ENCODE peak calls at places on chromosomes 5 and 9, in four cellular contexts. One of them, this sample, is unnamed.

GRCh38 chr5:143118222-143118621 is 285.3 kb downstream of the NR3C1 start:
- DNase-seq in central memory CD4-positive, alpha-beta T cell: no peak
- DNase-seq in stimulated activated CD4-positive, alpha-beta T cell treated with anti-CD3 and anti-CD28 coated beads, Interleukin-12 subunit alpha, Interleukin-12 subunit beta, amount 100 ng/mL, for 24 hours: no peak
- DNase-seq in activated gamma-delta T cell treated with Interleukin-2 at 50 U/mL for 16 hours: no peak
- DNase-seq in this sample: no peak

GRCh38 chr5:149865746-149866145 is 78.8 kb downstream of the PDE6A start:
- DNase-seq in central memory CD4-positive, alpha-beta T cell: no peak
- DNase-seq in stimulated activated CD4-positive, alpha-beta T cell treated with anti-CD3 and anti-CD28 coated beads, Interleukin-12 subunit alpha, Interleukin-12 subunit beta, amount 100 ng/mL, for 24 hours: no peak
- DNase-seq in activated gamma-delta T cell treated with Interleukin-2 at 50 U/mL for 16 hours: no peak
- DNase-seq in this sample: no peak

GRCh38 chr9:38318755-38319495 is 73.6 kb upstream of the ALDH1B1 start:
- DNase-seq in activated gamma-delta T cell treated with Interleukin-2 at 50 U/mL for 16 hours: no peak
- DNase-seq in stimulated activated CD4-positive, alpha-beta T cell treated with anti-CD3 and anti-CD28 coated beads, Interleukin-12 subunit alpha, Interleukin-12 subunit beta, amount 100 ng/mL, for 24 hours: no peak
- DNase-seq in central memory CD4-positive, alpha-beta T cell: no peak
- DNase-seq in this sample: no peak

GRCh38 chr9:97930972-97931371 is 7.0 kb downstream of the HEMGN start:
- DNase-seq in stimulated activated CD4-positive, alpha-beta T cell treated with anti-CD3 and anti-CD28 coated beads, Interleukin-12 subunit alpha, Interleukin-12 subunit beta, amount 100 ng/mL, for 24 hours: no peak
- DNase-seq in central memory CD4-positive, alpha-beta T cell: no peak
- DNase-seq in activated gamma-delta T cell treated with Interleukin-2 at 50 U/mL for 16 hours: no peak
- DNase-seq in this sample: no peak

GRCh38 chr9:638152-638551 is 203.3 kb upstream of the DMRT1 start:
- DNase-seq in central memory CD4-positive, alpha-beta T cell: no peak
- DNase-seq in activated gamma-delta T cell treated with Interleukin-2 at 50 U/mL for 16 hours: no peak
- DNase-seq in stimulated activated CD4-positive, alpha-beta T cell treated with anti-CD3 and anti-CD28 coated beads, Interleukin-12 subunit alpha, Interleukin-12 subunit beta, amount 100 ng/mL, for 24 hours: no peak
- DNase-seq in this sample: no peak

GRCh38 chr5:124285071-124285470 is 461.4 kb downstream of the ZNF608 start:
- DNase-seq in activated gamma-delta T cell treated with Interleukin-2 at 50 U/mL for 16 hours: no peak
- DNase-seq in central memory CD4-positive, alpha-beta T cell: no peak
- DNase-seq in stimulated activated CD4-positive, alpha-beta T cell treated with anti-CD3 and anti-CD28 coated beads, Interleukin-12 subunit alpha, Interleukin-12 subunit beta, amount 100 ng/mL, for 24 hours: no peak
- DNase-seq in this sample: no peak

GRCh38 chr9:100309992-100310391 is 42.8 kb downstream of the TEX10 start:
- DNase-seq in central memory CD4-positive, alpha-beta T cell: no peak
- DNase-seq in stimulated activated CD4-positive, alpha-beta T cell treated with anti-CD3 and anti-CD28 coated beads, Interleukin-12 subunit alpha, Interleukin-12 subunit beta, amount 100 ng/mL, for 24 hours: no peak
- DNase-seq in activated gamma-delta T cell treated with Interleukin-2 at 50 U/mL for 16 hours: no peak
- DNase-seq in this sample: no peak

GRCh38 chr9:134535171-134535570 is 106.4 kb upstream of the COL5A1 start:
- DNase-seq in central memory CD4-positive, alpha-beta T cell: no peak
- DNase-seq in activated gamma-delta T cell treated with Interleukin-2 at 50 U/mL for 16 hours: no peak
- DNase-seq in stimulated activated CD4-positive, alpha-beta T cell treated with anti-CD3 and anti-CD28 coated beads, Interleukin-12 subunit alpha, Interleukin-12 subunit beta, amount 100 ng/mL, for 24 hours: no peak
- DNase-seq in this sample: no peak

GRCh38 chr9:6413365-6414263 is 615 bp downstream of the UHRF2 start:
- DNase-seq in activated gamma-delta T cell treated with Interleukin-2 at 50 U/mL for 16 hours: peak
- DNase-seq in stimulated activated CD4-positive, alpha-beta T cell treated with anti-CD3 and anti-CD28 coated beads, Interleukin-12 subunit alpha, Interleukin-12 subunit beta, amount 100 ng/mL, for 24 hours: no peak
- DNase-seq in central memory CD4-positive, alpha-beta T cell: peak
- DNase-seq in this sample: peak

GRCh38 chr5:27523629-27524028 is 485.2 kb upstream of the CDH9 start:
- DNase-seq in central memory CD4-positive, alpha-beta T cell: no peak
- DNase-seq in activated gamma-delta T cell treated with Interleukin-2 at 50 U/mL for 16 hours: no peak
- DNase-seq in stimulated activated CD4-positive, alpha-beta T cell treated with anti-CD3 and anti-CD28 coated beads, Interleukin-12 subunit alpha, Interleukin-12 subunit beta, amount 100 ng/mL, for 24 hours: no peak
- DNase-seq in this sample: no peak

GRCh38 chr5:136031713-136032112 is 2.9 kb downstream of the TGFBI start:
- DNase-seq in stimulated activated CD4-positive, alpha-beta T cell treated with anti-CD3 and anti-CD28 coated beads, Interleukin-12 subunit alpha, Interleukin-12 subunit beta, amount 100 ng/mL, for 24 hours: no peak
- DNase-seq in central memory CD4-positive, alpha-beta T cell: no peak
- DNase-seq in activated gamma-delta T cell treated with Interleukin-2 at 50 U/mL for 16 hours: no peak
- DNase-seq in this sample: no peak

GRCh38 chr5:154771383-154771901 is 16.3 kb downstream of the LARP1 start:
- DNase-seq in stimulated activated CD4-positive, alpha-beta T cell treated with anti-CD3 and anti-CD28 coated beads, Interleukin-12 subunit alpha, Interleukin-12 subunit beta, amount 100 ng/mL, for 24 hours: no peak
- DNase-seq in activated gamma-delta T cell treated with Interleukin-2 at 50 U/mL for 16 hours: no peak
- DNase-seq in central memory CD4-positive, alpha-beta T cell: no peak
- DNase-seq in this sample: no peak

GRCh38 chr9:94812343-94812742 is 85.8 kb downstream of the AOPEP start:
- DNase-seq in activated gamma-delta T cell treated with Interleukin-2 at 50 U/mL for 16 hours: no peak
- DNase-seq in central memory CD4-positive, alpha-beta T cell: no peak
- DNase-seq in stimulated activated CD4-positive, alpha-beta T cell treated with anti-CD3 and anti-CD28 coated beads, Interleukin-12 subunit alpha, Interleukin-12 subunit beta, amount 100 ng/mL, for 24 hours: no peak
- DNase-seq in this sample: no peak

GRCh38 chr9:2120926-2121689 is 106.0 kb downstream of the SMARCA2 start:
- DNase-seq in central memory CD4-positive, alpha-beta T cell: no peak
- DNase-seq in stimulated activated CD4-positive, alpha-beta T cell treated with anti-CD3 and anti-CD28 coated beads, Interleukin-12 subunit alpha, Interleukin-12 subunit beta, amount 100 ng/mL, for 24 hours: no peak
- DNase-seq in activated gamma-delta T cell treated with Interleukin-2 at 50 U/mL for 16 hours: no peak
- DNase-seq in this sample: no peak

GRCh38 chr5:1893754-1894153 is 11.0 kb upstream of the IRX4 start:
- DNase-seq in stimulated activated CD4-positive, alpha-beta T cell treated with anti-CD3 and anti-CD28 coated beads, Interleukin-12 subunit alpha, Interleukin-12 subunit beta, amount 100 ng/mL, for 24 hours: no peak
- DNase-seq in central memory CD4-positive, alpha-beta T cell: no peak
- DNase-seq in activated gamma-delta T cell treated with Interleukin-2 at 50 U/mL for 16 hours: no peak
- DNase-seq in this sample: no peak

GRCh38 chr5:1026700-1027621 is 18.4 kb downstream of the NKD2 start:
- DNase-seq in stimulated activated CD4-positive, alpha-beta T cell treated with anti-CD3 and anti-CD28 coated beads, Interleukin-12 subunit alpha, Interleukin-12 subunit beta, amount 100 ng/mL, for 24 hours: no peak
- DNase-seq in central memory CD4-positive, alpha-beta T cell: no peak
- DNase-seq in activated gamma-delta T cell treated with Interleukin-2 at 50 U/mL for 16 hours: no peak
- DNase-seq in this sample: no peak

GRCh38 chr9:136328011-136328621 is 777 bp downstream of the GPSM1 start:
- DNase-seq in central memory CD4-positive, alpha-beta T cell: no peak
- DNase-seq in activated gamma-delta T cell treated with Interleukin-2 at 50 U/mL for 16 hours: no peak
- DNase-seq in stimulated activated CD4-positive, alpha-beta T cell treated with anti-CD3 and anti-CD28 coated beads, Interleukin-12 subunit alpha, Interleukin-12 subunit beta, amount 100 ng/mL, for 24 hours: no peak
- DNase-seq in this sample: no peak

GRCh38 chr5:114360816-114361723 is 800 bp upstream of the KCNN2 start:
- DNase-seq in stimulated activated CD4-positive, alpha-beta T cell treated with anti-CD3 and anti-CD28 coated beads, Interleukin-12 subunit alpha, Interleukin-12 subunit beta, amount 100 ng/mL, for 24 hours: no peak
- DNase-seq in central memory CD4-positive, alpha-beta T cell: no peak
- DNase-seq in activated gamma-delta T cell treated with Interleukin-2 at 50 U/mL for 16 hours: no peak
- DNase-seq in this sample: no peak